ENCODE peak calls at places on chromosome 14, in nine cellular contexts. N is CD8-positive, alpha-beta memory T cell; Y is mucosa of descending colon; D is cardiac muscle cell; I is A549; U is neural progenitor cell; X is heart right ventricle; C is adrenal gland; J is upper lobe of right lung. E is an unnamed sample. For H3K4me1, the result is how much of the 10 kb centered on the place peaks cover.

GRCh38 chr14:103294091-103294490 is 39.9 kb upstream of the EIF5 start:
- DNase-seq in D (no peak), J (peak), N (no peak), I (no peak), Y (no peak), X (no peak), C (no peak), U (no peak), E (no peak)

GRCh38 chr14:55303646-55304277 is 32.5 kb downstream of the FBXO34 start:
- DNase-seq in I (no peak), Y (no peak), X (no peak), C (no peak), D (no peak), N (no peak), J (no peak), U (no peak), E (no peak)

GRCh38 chr14:95620659-95621059 is 65.6 kb upstream of the TCL1B start:
- DNase-seq in Y (no peak), U (no peak), D (no peak), C (no peak), N (no peak), J (no peak), X (no peak), I (no peak), E (no peak)

GRCh38 chr14:31543969-31544799 is 17.0 kb upstream of the NUBPL start:
- DNase-seq in I (no peak), J (no peak), U (peak), Y (no peak), X (no peak), N (no peak), D (peak), C (no peak), E (no peak)

GRCh38 chr14:36194645-36195044 is 18.1 kb upstream of the PTCSC3 start:
- DNase-seq in D (no peak), J (no peak), Y (no peak), I (no peak), U (no peak), X (no peak), N (no peak), C (no peak), E (no peak)

GRCh38 chr14:91374287-91374880 is 43.2 kb downstream of the CCDC88C start:
- DNase-seq in X (no peak), I (no peak), U (peak), N (no peak), D (no peak), J (no peak), C (no peak), Y (no peak), E (no peak)

GRCh38 chr14:94936901-94937321 is 167.0 kb upstream of the GSC start:
- DNase-seq in X (peak), N (no peak), I (no peak), D (no peak), J (no peak), C (peak), U (no peak), Y (peak), E (no peak)

GRCh38 chr14:29042546-29042945 is 276.0 kb downstream of the FOXG1 start:
- DNase-seq in X (no peak), I (no peak), N (no peak), C (no peak), U (no peak), D (no peak), J (no peak), Y (no peak), E (no peak)

GRCh38 chr14:100298551-100299237 is 7.5 kb downstream of the SLC25A29 start:
- DNase-seq in D (no peak), Y (peak), U (no peak), N (no peak), C (no peak), I (no peak), X (no peak), J (no peak), E (no peak)

GRCh38 chr14:68146812-68147211 is 327.2 kb downstream of the RAD51B start:
- DNase-seq in I (peak), D (no peak), U (no peak), X (no peak), J (no peak), N (no peak), C (no peak), Y (no peak), E (peak)

GRCh38 chr14:92670177-92670576 is 78.2 kb downstream of the LGMN start:
- DNase-seq in U (no peak), X (no peak), N (no peak), J (no peak), I (no peak), C (no peak), D (no peak), Y (no peak), E (peak)

GRCh38 chr14:92322516-92322915 is 449 bp upstream of the SLC24A4 start:
- DNase-seq in N (no peak), C (no peak), J (no peak), I (no peak), D (no peak), U (peak), X (no peak), Y (no peak), E (no peak)

GRCh38 chr14:95304342-95304741 is 15.4 kb downstream of the CLMN start:
- DNase-seq in X (no peak), C (no peak), N (no peak), I (no peak), Y (no peak), J (no peak), D (no peak), U (no peak), E (no peak)

GRCh38 chr14:99982449-99983250 is 82.6 kb upstream of the EVL start:
- DNase-seq in Y (peak), D (peak), C (peak), N (peak), J (no peak), U (peak), I (peak), X (peak), E (peak)

GRCh38 chr14:43247877-43248276 is 1259.2 kb downstream of the FSCB start:
- DNase-seq in C (no peak), X (no peak), I (no peak), Y (no peak), N (no peak), J (no peak), D (no peak), U (no peak), E (no peak)

GRCh38 chr14:36105401-36105800 is 71.1 kb downstream of the PTCSC3 start:
- DNase-seq in C (no peak), U (peak), X (no peak), N (no peak), J (no peak), I (no peak), Y (no peak), D (peak), E (no peak)

GRCh38 chr14:36655963-36656768 is 5.5 kb upstream of the PAX9 start:
- DNase-seq in N (no peak), C (no peak), U (peak), D (peak), J (peak), I (peak), X (no peak), Y (peak), E (no peak)

GRCh38 chr14:106605548-106606448 is 1079.4 kb downstream of the TMEM121 start:
- DNase-seq in J (peak), Y (peak), I (no peak), N (peak), D (no peak), X (no peak), C (no peak), U (no peak), E (no peak)

GRCh38 chr14:69547701-69548348 is 26.8 kb downstream of the CCDC177 start:
- DNase-seq in D (peak), I (no peak), U (peak), N (no peak), C (no peak), J (no peak), Y (no peak), X (no peak), E (peak)

GRCh38 chr14:23069413-23069806 is 12.1 kb upstream of the CDH24 start:
- DNase-seq in N (no peak), J (no peak), D (no peak), C (no peak), X (no peak), I (no peak), U (no peak), Y (no peak), E (no peak)

GRCh38 chr14:55430024-55430690 is 10.3 kb downstream of the TBPL2 start:
- DNase-seq in I (peak), X (peak), U (peak), Y (no peak), J (no peak), N (no peak), D (peak), C (no peak), E (peak)

GRCh38 chr14:103385994-103386491 is 828 bp downstream of the MARK3 start:
- DNase-seq in D (peak), X (peak), J (no peak), I (no peak), C (peak), N (peak), U (peak), Y (peak), E (no peak)

GRCh38 chr14:61525293-61526011 is 169.9 kb upstream of the HIF1A start:
- DNase-seq in N (peak), D (no peak), U (no peak), Y (no peak), C (peak), X (peak), I (peak), J (peak), E (peak)

GRCh38 chr14:32847867-32848266 is 90.8 kb upstream of the NPAS3 start:
- DNase-seq in I (no peak), C (no peak), Y (no peak), N (no peak), D (no peak), U (no peak), J (no peak), X (no peak), E (no peak)

GRCh38 chr14:32934891-32935633 is 3.6 kb upstream of the NPAS3 start:
- DNase-seq in J (no peak), C (no peak), X (no peak), I (no peak), Y (no peak), U (peak), N (no peak), D (peak), E (peak)

GRCh38 chr14:70189678-70190077 is 927 bp upstream of the SLC8A3 start:
- DNase-seq in J (no peak), X (no peak), C (no peak), D (no peak), U (peak), Y (no peak), N (no peak), I (no peak), E (no peak)

GRCh38 chr14:68167019-68167716 is 347.6 kb downstream of the RAD51B start:
- DNase-seq in Y (no peak), I (no peak), U (no peak), N (no peak), X (no peak), D (no peak), C (no peak), J (no peak), E (no peak)

GRCh38 chr14:93926873-93927571 is at the start of gene FAM181A:
- DNase-seq in J (peak), X (no peak), U (peak), Y (no peak), N (no peak), D (no peak), C (no peak), I (no peak), E (no peak)

GRCh38 chr14:100383727-100384158 is 60.6 kb downstream of the SLC25A47 start:
- DNase-seq in C (peak), Y (peak), U (peak), D (peak), J (peak), I (peak), N (peak), X (peak), E (no peak)

GRCh38 chr14:64696355-64696844 is 7.8 kb upstream of the PLEKHG3 start:
- DNase-seq in C (peak), U (no peak), Y (peak), I (no peak), J (no peak), N (no peak), X (no peak), D (no peak), E (no peak)

GRCh38 chr14:29926701-29927595 is 699 bp downstream of the PRKD1 start:
- DNase-seq in D (peak), N (no peak), J (peak), C (peak), X (peak), U (peak), I (peak), Y (peak), E (peak)

GRCh38 chr14:60652674-60653387 is 3.6 kb upstream of the SIX1 start:
- DNase-seq in C (no peak), U (peak), J (no peak), I (no peak), Y (no peak), N (no peak), X (no peak), D (no peak), E (no peak)

GRCh38 chr14:52348796-52349195 is 34.7 kb downstream of the PTGER2 start:
- DNase-seq in D (no peak), J (no peak), U (no peak), Y (no peak), I (no peak), C (no peak), N (no peak), X (no peak), E (peak)

GRCh38 chr14:23793532-23793931 is 157.4 kb downstream of the DHRS2 start:
- DNase-seq in X (no peak), U (no peak), D (no peak), J (no peak), C (no peak), Y (no peak), I (no peak), N (no peak), E (no peak)

GRCh38 chr14:55605793-55606192 is 25.8 kb downstream of the KTN1 start:
- DNase-seq in N (no peak), X (no peak), C (no peak), U (no peak), Y (no peak), D (no peak), I (no peak), J (no peak), E (peak)

GRCh38 chr14:82313889-82314288 is 780.2 kb upstream of the SEL1L start:
- DNase-seq in C (no peak), N (no peak), U (no peak), X (no peak), J (no peak), I (no peak), Y (no peak), D (no peak), E (no peak)

GRCh38 chr14:96502621-96503251 is 554 bp downstream of the PAPOLA start:
- DNase-seq in X (peak), Y (no peak), D (peak), U (peak), N (no peak), J (peak), I (peak), C (peak), E (peak)

GRCh38 chr14:66105819-66106218 is 380.4 kb upstream of the CCDC196 start:
- DNase-seq in N (no peak), U (no peak), J (no peak), C (no peak), Y (no peak), X (no peak), D (no peak), I (no peak), E (peak)

GRCh38 chr14:92254786-92255185 is 68.2 kb upstream of the SLC24A4 start:
- DNase-seq in X (peak), C (peak), D (peak), J (peak), U (peak), N (no peak), Y (peak), I (no peak), E (peak)

GRCh38 chr14:21263284-21264024 is 5.8 kb downstream of the HNRNPC start:
- DNase-seq in N (no peak), I (no peak), J (no peak), Y (no peak), U (no peak), D (no peak), X (no peak), C (no peak), E (peak)
- H3K4me1 ChIP-seq in N (half or more), I (half or more), J (half or more), Y (under half), U (half or more), D (under half), X (half or more), C (half or more), E (under half)

GRCh38 chr14:34362625-34363251 is 99.3 kb downstream of the SPTSSA start:
- DNase-seq in J (no peak), N (no peak), U (no peak), D (no peak), I (no peak), C (no peak), X (no peak), Y (no peak), E (no peak)
- H3K4me1 ChIP-seq in J (under half), N (under half), U (under half), D (under half), I (under half), C (under half), X (under half), Y (under half), E (under half)

DNA sequence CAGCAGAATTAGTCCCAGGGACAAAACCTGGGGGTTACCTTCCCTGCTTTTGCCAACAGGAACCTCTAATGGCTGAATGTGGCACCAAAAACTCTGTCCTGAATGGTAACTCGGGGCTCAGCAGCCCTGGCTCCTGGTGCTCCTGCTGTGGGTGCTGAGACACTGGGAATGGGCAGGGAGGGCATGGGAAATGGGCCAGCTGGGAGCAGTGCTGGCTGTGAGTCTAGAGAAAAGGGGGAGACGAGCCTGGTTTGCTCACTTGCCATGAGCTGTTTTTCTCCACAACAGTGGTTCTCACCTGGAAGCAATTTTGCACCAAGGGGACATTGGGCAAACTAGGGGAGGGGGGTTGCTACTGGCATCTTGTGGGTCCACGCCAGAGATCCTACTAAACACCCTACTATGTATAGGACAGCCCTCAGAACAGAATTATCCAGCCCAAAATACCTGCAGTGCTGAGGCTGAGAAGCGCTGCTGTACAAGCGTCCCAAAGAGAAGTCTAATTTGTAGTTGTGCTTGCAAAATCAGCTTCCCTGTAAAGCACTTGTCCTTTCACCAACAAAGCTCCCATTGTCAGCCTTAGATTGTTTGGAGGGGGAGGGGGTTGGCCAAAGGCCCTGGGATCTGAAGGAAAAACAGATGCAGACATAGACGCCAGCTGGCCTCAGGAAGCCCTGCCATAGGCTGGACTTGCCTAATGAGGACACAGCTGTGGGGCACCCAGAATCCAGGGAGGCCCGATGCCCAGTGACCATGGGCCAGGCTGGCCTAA is 3.6 kb downstream of the LRRC74A start:
- DNase-seq in J (no peak), U (peak), I (no peak), C (no peak), D (no peak), Y (no peak), N (no peak), X (peak), E (no peak)
- H3K4me1 ChIP-seq in J (under half), U (under half), I (under half), C (under half), D (under half), Y (under half), N (under half), X (under half), E (under half)

GRCh38 chr14:89126461-89126860 is 290.6 kb downstream of the FOXN3 start:
- DNase-seq in D (no peak), X (no peak), I (no peak), N (no peak), J (no peak), U (no peak), C (no peak), Y (no peak), E (no peak)
- H3K4me1 ChIP-seq in D (under half), X (under half), I (under half), N (under half), J (under half), U (under half), C (under half), Y (under half), E (under half)

GRCh38 chr14:74571441-74571841 is 40.6 kb downstream of the LTBP2 start:
- DNase-seq in Y (no peak), D (no peak), C (peak), N (no peak), U (no peak), I (no peak), J (no peak), X (peak), E (peak)

GRCh38 chr14:74570696-74571095 is 41.3 kb downstream of the LTBP2 start:
- DNase-seq in U (no peak), C (no peak), I (no peak), J (no peak), N (no peak), Y (no peak), X (no peak), D (no peak), E (no peak)

GRCh38 chr14:74572829-74573360 is 39.1 kb downstream of the LTBP2 start:
- DNase-seq in Y (no peak), X (no peak), C (no peak), J (no peak), N (no peak), I (no peak), U (no peak), D (no peak), E (peak)

GRCh38 chr14:74573421-74574091 is 38.5 kb downstream of the LTBP2 start:
- DNase-seq in I (no peak), N (no peak), U (no peak), Y (no peak), X (no peak), J (no peak), D (no peak), C (no peak), E (peak)

DNA sequence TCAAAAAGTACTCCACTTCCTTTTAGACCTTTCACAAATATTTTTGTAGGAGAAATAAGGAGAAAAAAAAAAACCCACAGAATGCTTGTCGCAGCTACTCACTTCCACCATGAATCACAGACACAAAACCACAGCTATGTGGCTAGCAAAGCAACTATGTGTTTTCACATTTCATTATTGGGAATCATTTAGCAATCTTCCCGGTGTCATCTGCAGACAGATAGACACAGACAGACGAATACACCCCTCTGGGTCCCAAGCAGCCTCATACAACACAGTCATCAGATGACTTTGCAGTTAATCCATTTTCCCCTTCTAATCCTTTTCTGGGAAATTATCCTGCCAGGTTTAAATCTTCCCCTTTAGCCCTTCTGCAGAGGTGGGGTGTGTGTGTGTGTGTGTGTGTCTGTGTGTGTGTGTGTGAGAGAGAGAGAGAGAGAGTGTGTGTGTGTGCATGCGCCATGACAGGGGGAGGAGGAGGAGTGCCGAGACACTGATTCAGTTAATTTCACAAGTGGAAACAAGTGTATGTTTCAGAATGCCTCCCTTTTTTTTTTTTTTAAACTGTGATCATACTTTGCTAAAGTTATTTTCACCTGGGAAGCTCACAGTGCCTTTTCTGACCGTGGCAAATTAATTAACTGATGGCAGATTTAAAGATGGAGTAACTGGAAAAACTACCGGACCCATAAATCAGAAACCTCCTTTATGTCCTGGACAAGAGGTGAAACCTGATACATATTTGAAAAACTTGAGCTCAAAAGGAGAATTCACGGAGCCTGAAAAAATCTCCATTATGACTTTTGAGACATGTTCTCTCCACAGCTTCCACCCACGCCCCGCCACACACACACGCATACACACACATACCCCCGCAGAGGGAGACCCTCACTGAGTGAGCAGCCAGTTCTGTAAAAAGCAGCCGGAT is 39.9 kb downstream of the LTBP2 start:
- DNase-seq in U (no peak), Y (no peak), I (peak), X (no peak), D (no peak), J (no peak), N (no peak), C (no peak), E (peak)
- H3K4me1 ChIP-seq in U (under half), Y (under half), I (half or more), X (half or more), D (under half), J (half or more), N (under half), C (under half), E (half or more)

E was measured in astrocyte.